ENCODE peak calls at places on chromosomes 13 and 19, in four cellular contexts. I is fibroblast of pulmonary artery; T is CD8-positive, alpha-beta T cell; W is progenitor cell of endocrine pancreas. X is an unnamed sample.

GRCh38 chr19:16259385-16260159 is 61.9 kb downstream of the AP1M1 start:
- DNase-seq in I (no peak), T (no peak), W (no peak), X (no peak)

GRCh38 chr13:31898383-31899071 is 133.0 kb upstream of the FRY start:
- DNase-seq in I (no peak), T (no peak), W (no peak), X (no peak)

GRCh38 chr19:1069009-1069779 is 2.2 kb downstream of the ARHGAP45 start:
- DNase-seq in I (no peak), T (peak), W (no peak), X (no peak)

GRCh38 chr13:23558675-23559536 is 11.3 kb upstream of the TNFRSF19 start:
- DNase-seq in I (peak), T (no peak), W (no peak), X (no peak)

GRCh38 chr13:28117689-28118377 is 17.5 kb upstream of the FLT3 start:
- DNase-seq in I (peak), T (no peak), W (no peak), X (no peak)

GRCh38 chr13:37446503-37446902 is 152.1 kb downstream of the POSTN start:
- DNase-seq in I (peak), T (no peak), W (no peak), X (no peak)

GRCh38 chr13:75505327-75505726 is 23.4 kb upstream of the TBC1D4 start:
- DNase-seq in I (no peak), T (no peak), W (no peak), X (no peak)

GRCh38 chr13:28753208-28753892 is 34.6 kb upstream of the SLC46A3 start:
- DNase-seq in I (peak), T (no peak), W (no peak), X (peak)

GRCh38 chr13:19861762-19862161 is 1.7 kb downstream of the ZMYM5 start:
- DNase-seq in I (no peak), T (no peak), W (no peak), X (no peak)

GRCh38 chr19:35513231-35513974 is at the start of gene DMKN:
- DNase-seq in I (peak), T (no peak), W (no peak), X (no peak)

GRCh38 chr19:18587561-18587960 is 1.0 kb upstream of the REX1BD start:
- DNase-seq in I (no peak), T (no peak), W (no peak), X (no peak)

GRCh38 chr19:18590273-18591272 is 2.0 kb downstream of the REX1BD start:
- DNase-seq in I (peak), T (no peak), W (peak), X (peak)

GRCh38 chr19:18587962-18588610 is 512 bp upstream of the REX1BD start:
- DNase-seq in I (no peak), T (no peak), W (no peak), X (no peak)

GRCh38 chr19:18588611-18589379 is at the start of gene REX1BD:
- DNase-seq in I (peak), T (peak), W (peak), X (peak)

DNA sequence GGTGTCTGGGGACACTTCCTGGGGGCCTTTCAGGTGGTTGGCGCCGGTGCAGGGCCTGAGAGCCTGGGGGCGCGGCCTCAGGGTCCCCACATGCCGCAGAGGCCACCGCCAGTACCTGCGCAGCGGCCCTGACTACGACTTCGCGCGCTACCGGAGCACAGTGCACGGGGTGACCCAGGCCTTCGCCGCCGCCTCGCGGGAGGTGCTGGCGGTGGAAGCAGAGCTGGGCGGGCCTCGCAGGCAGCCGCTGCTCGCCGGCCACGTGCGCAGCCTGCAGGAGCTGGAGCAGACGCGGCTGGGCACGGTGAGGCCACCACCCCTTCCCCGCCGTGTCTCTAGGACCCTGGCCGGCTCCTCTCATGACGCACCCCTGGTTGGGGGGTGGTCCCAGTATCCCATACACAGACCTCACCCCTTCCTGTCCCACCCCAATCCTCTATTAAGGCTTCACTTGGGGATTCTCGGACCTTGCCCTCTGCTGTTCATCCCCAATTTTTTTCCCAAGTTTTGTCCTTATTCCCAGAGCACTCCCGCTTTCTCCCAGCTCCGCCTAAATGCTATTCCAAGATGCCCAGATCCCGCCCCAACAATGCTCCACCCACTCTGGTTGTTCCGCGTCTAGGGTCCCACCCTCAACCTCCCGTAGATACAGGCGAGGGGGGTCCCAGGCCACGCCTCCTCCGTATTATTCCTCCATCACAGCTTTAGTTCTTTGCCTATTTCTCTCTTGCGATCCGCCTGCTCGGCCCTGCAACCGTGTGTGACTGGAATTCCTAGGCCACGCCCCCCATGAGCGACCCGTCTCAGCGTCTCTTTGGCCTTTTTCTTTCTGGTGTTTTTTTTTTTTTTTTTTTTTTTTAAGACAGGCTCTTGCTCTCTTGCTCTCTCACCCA is 1.0 kb downstream of the REX1BD start:
- DNase-seq in I (peak), T (peak), W (peak), X (no peak)
- TF ChIP-seq CTCF in I (no peak), T (no peak), W (no peak), X (peak)

DNA sequence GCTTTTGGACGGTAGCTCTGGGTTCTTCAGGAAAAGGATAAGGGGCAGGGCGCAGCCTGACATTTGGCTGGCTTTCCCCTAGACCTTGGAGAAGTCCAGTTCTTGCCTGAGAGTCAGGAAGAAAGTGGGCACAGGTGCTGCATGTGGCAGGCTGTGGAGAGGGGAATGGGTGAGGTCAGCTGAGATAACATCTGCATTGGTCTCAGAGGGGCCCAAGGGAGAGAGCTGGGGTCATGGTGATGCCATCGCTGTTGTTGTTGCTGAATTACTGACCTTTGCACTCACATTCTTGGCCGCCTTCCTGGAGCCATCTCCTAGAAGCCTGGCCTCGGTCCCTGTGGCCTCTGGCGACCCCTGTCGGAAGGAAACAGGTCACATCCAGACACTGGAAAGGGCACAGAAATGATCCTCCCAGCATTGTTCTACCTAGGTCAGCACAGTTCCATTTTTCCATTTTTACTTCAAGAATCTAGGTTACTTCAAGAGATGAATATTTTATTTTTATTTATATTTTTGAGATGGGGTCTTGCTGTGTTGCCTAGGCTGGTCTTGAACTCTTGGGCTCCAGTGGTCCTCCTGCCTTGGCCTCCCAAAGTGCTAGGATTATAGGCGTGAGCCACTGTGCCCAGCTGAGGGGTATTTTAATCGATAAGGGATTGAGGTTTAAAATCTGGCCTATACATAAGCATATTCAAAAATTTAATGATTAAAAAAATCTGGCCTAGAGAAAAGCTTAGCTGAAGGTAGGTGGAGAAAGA is 6.5 kb upstream of the LIPE start:
- DNase-seq in I (peak), T (peak), W (peak), X (no peak)
- TF ChIP-seq CTCF in I (peak), T (peak), W (peak), X (peak)

DNA sequence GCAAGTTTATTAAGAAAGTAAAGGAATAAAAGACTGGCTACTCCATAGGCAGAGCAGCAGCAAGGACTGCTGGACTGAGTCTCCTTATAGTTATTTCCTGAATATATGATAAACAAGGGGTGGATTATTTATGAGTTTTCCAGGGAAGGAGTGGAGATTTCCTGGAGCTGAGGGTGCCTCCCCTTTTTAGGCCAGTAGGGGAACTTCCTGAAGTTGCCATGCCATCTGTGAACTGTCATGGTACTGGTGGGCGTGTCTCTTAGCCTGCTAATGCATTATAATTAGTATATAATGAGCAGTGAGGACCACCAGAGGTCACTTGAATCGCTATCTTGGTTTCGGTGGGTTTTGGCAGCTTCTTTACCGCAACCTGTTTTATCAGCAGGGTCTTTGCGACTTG is 13.5 kb downstream of the ZSCAN5A start:
- DNase-seq in I (peak), T (no peak), W (no peak), X (no peak)
- TF ChIP-seq CTCF in I (peak), T (no peak), W (peak), X (no peak)

DNA sequence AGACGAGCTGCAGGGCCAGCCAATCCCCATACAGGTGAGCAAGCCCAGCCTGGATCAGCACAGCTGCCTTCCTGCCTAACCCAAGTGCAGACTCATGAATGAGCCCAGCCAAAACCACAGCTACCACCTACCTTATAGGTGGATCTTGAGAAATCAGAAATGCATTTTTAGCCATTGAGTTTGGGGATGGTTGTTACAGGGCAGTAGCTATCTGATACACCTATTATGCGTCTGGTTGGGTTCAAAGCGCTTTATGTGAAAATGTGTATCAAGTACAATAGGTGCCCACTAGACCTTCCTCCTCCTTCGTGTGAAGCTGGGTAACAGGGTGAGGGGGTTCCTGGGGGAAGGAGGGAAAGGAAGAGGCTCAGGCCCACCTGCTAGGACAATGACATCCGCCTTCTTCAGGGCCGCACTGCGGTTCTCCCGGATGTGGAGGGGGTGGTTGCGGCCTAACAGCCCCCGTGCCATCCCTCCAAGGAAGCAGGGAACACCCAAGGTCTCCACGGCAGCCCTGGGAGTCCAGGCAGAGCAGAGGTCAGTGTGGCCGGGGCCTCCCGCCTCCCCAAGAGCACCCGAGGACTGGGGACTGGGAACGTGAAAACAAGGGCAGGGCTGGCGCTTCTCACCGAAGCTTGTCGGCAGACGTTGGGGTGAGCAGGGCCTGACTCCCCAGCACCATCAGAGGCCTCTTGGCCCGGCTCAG is 11.7 kb downstream of the SYDE1 start:
- DNase-seq in I (no peak), T (no peak), W (no peak), X (no peak)
- TF ChIP-seq CTCF in I (no peak), T (no peak), W (no peak), X (no peak)

DNA sequence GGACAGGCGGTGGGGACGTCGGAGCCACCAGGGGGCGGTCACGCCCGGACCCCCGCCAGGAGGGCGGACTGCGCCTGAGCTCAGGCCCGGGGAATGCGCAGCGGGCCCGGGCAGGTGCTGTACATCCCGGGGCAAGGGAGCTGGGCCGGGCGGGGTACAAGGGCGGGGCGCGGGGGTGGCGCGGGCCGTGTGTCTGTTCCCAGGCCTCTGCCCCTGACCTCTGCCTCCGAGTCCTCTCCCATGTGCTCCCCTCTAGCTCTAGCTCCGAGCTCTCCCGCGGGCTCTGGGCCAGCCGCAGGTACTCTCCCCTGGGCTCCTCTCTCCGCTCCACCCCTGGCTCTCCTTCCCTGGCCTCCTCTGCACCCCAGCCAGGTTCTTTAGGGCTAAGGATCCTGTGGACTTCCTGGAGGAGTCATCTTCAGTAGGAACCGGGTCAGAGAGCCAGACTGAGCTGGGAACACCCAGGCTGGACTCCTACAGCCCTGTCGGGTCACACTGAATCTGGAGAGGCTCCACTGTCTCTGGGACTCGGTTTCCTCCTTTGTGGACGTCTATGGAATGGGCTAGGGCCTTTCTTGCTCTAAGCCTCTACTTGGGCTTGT is 2.3 kb downstream of the PPP1R13L start:
- DNase-seq in I (no peak), T (peak), W (peak), X (no peak)
- TF ChIP-seq CTCF in I (no peak), T (peak), W (peak), X (no peak)

GRCh38 chr19:34171877-34172660 is at the start of gene LSM14A:
- DNase-seq in I (peak), T (peak), W (peak), X (peak)

GRCh38 chr19:34176581-34176980 is 4.3 kb downstream of the LSM14A start:
- DNase-seq in I (no peak), T (no peak), W (no peak), X (no peak)

GRCh38 chr19:34171539-34171876 is 796 bp upstream of the LSM14A start:
- DNase-seq in I (peak), T (no peak), W (no peak), X (no peak)

GRCh38 chr19:34172661-34173144 is 399 bp downstream of the LSM14A start:
- DNase-seq in I (no peak), T (no peak), W (peak), X (peak)

DNA sequence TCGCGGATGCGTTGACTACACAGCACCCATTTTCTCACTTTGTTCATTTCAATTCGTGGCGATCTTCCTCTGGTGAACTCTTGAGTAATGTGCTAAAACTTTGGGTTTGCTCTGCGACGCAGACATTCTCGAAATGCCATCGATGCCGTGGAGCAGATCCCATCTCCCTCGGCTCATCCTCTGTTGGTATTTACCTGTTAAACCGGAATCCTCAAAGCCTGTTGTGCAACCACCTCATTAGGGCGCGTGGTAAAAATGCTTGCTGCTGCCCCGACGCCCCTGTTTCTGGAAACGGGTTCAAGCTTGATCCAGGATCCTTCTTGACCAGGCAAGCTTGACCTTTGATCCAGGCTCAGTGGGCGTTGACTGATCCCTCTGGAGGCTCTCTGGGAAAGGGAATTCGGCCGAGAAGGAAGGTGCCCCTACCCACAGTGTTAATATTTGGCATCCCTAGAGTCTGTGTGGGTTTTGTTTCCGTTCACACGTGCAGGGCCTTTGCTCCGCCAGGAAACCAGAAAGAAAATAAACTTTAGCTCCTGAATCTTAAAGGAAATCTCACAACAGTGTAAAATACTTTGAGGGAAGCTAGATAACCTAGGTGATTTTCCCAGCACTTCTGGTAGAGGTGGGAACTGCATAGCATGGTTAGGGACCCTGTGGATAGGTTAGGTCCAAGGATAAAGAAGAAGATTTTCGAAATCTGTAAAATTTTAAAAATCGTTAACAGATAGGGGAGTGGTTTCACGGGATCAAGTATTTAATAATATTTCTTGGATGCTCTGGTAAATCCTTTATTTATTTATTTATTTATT is 1.0 kb downstream of the LSM14A start:
- DNase-seq in I (peak), T (peak), W (peak), X (peak)
- TF ChIP-seq CTCF in I (no peak), T (no peak), W (peak), X (no peak)

GRCh38 chr19:3310711-3311110 is 55.7 kb upstream of the NFIC start:
- DNase-seq in I (no peak), T (no peak), W (no peak), X (no peak)

GRCh38 chr19:3310280-3310679 is 56.1 kb upstream of the NFIC start:
- DNase-seq in I (no peak), T (no peak), W (no peak), X (no peak)

GRCh38 chr19:3309724-3310123 is 56.7 kb upstream of the NFIC start:
- DNase-seq in I (no peak), T (no peak), W (no peak), X (no peak)

GRCh38 chr19:3302755-3303154 is 63.6 kb upstream of the NFIC start:
- DNase-seq in I (no peak), T (no peak), W (no peak), X (no peak)

DNA sequence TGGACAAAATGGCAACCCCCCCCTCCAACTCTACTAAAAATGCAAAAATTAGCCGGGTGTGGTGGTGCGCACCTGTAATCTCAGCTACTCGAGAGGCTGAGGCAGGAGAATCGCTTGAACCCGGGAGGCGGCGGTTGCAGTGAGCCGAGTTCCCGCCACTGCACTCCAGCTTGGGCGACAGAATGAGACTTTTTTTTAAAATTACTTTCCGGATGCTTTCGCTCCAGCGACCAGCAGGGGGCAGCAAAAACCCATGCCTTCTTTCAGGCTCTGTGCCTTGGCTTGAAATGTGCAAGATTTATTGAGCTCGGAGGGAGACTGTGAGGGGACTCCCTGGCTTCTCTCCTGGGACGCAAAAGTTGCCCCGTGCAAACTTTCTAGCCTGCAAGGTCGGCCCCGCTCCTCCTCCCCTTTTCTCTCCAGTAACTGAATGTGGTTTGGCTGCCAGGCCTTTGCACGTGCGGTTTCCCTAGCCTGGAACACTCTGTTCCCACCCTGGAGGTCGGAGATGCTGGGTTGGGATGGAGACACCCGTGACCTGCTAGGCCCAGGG is 61.4 kb upstream of the NFIC start:
- DNase-seq in I (peak), T (peak), W (peak), X (peak)
- TF ChIP-seq CTCF in I (peak), T (peak), W (peak), X (peak)